ENCODE peak calls at places on chromosome X, in six cellular contexts. P, R, S, L, D and E are unnamed samples.

GRCh38 chrX:49040376-49040955 is 2.7 kb downstream of the TFE3 start:
- DNase-seq in P (peak; percentile 7), R (peak; percentile 42), S (no peak), L (peak; percentile 25), D (no peak), E (no peak)

GRCh38 chrX:37302569-37302968 is 46.6 kb upstream of the PRRG1 start:
- DNase-seq in P (no peak), R (peak; percentile 35), S (peak; percentile 49), L (peak; percentile 21), D (no peak), E (no peak)

GRCh38 chrX:24253030-24253429 is 60.8 kb downstream of the SUPT20HL2 start:
- DNase-seq in P (no peak), R (no peak), S (no peak), L (no peak), D (no peak), E (no peak)

GRCh38 chrX:135931644-135932487 is 38.4 kb downstream of the SAGE1 start:
- DNase-seq in P (no peak), R (peak; percentile 26), S (peak; percentile 63), L (peak; percentile 24), D (peak; percentile 10), E (peak; percentile 6)

GRCh38 chrX:23403849-23404248 is 69.2 kb downstream of the PTCHD1 start:
- DNase-seq in P (no peak), R (no peak), S (no peak), L (no peak), D (no peak), E (no peak)

GRCh38 chrX:53263597-53264094 is 17.7 kb downstream of the IQSEC2 start:
- DNase-seq in P (no peak), R (peak; percentile 82), S (no peak), L (peak; percentile 71), D (no peak), E (no peak)

GRCh38 chrX:116317409-116317808 is 119.0 kb upstream of the SLC6A14 start:
- DNase-seq in P (no peak), R (peak; percentile 56), S (no peak), L (no peak), D (no peak), E (no peak)

GRCh38 chrX:39158801-39159657 is 357.8 kb downstream of the MID1IP1 start:
- DNase-seq in P (peak; percentile 36), R (peak; percentile 95), S (no peak), L (peak; percentile 11), D (no peak), E (no peak)

DNA sequence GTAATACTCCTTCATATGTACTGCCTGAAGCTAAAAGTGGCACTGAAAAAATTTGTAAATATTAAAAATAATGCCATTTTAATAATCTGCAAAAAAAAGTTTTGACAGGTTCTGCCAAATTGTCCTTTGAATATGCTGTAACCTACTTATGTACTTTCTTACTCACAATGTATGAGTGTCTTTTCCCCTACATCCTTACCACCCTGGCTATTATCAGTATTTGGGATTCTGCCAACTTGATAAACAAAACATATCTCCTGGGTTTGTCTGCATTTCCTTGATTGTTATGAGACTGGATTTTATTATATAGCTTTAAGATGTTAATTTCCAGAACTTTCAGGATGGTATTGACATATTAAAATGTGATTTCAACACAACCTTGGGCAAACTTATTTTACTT is 187.9 kb downstream of the CHM start:
- DNase-seq in P (no peak), R (no peak), S (no peak), L (peak; percentile 11), D (no peak), E (no peak)
- H4K91ac ChIP-seq in P (no peak overlapping the region), R (no peak overlapping the region), S (no peak overlapping the region), L (no peak overlapping the region), D (no peak overlapping the region), E (no peak overlapping the region)

GRCh38 chrX:47574096-47574553 is 8.1 kb upstream of the TIMP1 start:
- DNase-seq in P (no peak), R (peak; percentile 41), S (no peak), L (no peak), D (no peak), E (no peak)
- H2BK5ac ChIP-seq in P (peak overlapping the region; percentile 99), R (no peak overlapping the region), S (no peak overlapping the region), L (peak overlapping the region; percentile 27), D (no peak overlapping the region), E (peak overlapping the region; percentile 39)

DNA sequence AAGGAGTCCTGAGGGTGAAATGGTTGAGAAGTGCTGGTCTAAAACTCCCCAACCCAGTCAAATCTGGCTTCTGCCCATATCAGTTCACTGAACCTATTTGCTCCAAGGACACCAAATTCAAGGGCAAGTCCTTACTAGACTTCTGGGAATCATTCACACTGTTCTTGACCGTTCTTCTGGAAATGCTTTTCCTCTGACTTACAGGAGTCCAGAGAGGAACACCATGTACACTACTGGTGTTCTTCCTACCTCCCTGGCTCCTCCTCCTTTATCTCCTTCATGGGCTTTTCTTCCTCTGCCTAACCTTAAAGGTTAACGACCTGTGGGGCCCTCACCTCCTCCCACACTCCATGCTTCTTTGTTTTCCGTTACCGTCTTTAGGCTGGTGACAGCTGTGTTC is 281.3 kb downstream of the FRMPD4 start:
- DNase-seq in P (no peak), R (no peak), S (no peak), L (no peak), D (no peak), E (no peak)
- H4K91ac ChIP-seq in P (no peak overlapping the region), R (no peak overlapping the region), S (no peak overlapping the region), L (no peak overlapping the region), D (no peak overlapping the region), E (no peak overlapping the region)

GRCh38 chrX:54529559-54530357 is at the start of gene GNL3L:
- DNase-seq in P (peak; percentile 73), R (peak; percentile 88), S (peak; percentile 89), L (peak; percentile 79), D (peak; percentile 36), E (peak; percentile 64)
- H2BK5ac ChIP-seq in P (peak within 1 kb of the TSS; percentile 93), R (peak within 1 kb of the TSS; percentile 82), S (no peak within 1 kb of the TSS), L (peak within 1 kb of the TSS; percentile 89), D (peak within 1 kb of the TSS; percentile 89), E (no peak within 1 kb of the TSS)

GRCh38 chrX:17009856-17010650 is 63.6 kb downstream of the REPS2 start:
- DNase-seq in P (no peak), R (no peak), S (no peak), L (no peak), D (no peak), E (no peak)
- H4K91ac ChIP-seq in P (no peak overlapping the region), R (no peak overlapping the region), S (no peak overlapping the region), L (no peak overlapping the region), D (no peak overlapping the region), E (no peak overlapping the region)

GRCh38 chrX:100976211-100976610 is 6.7 kb downstream of the ARL13A start:
- DNase-seq in P (no peak), R (no peak), S (no peak), L (peak; percentile 39), D (no peak), E (no peak)

GRCh38 chrX:100984818-100985217 is 15.3 kb downstream of the ARL13A start:
- DNase-seq in P (no peak), R (no peak), S (no peak), L (no peak), D (no peak), E (no peak)

GRCh38 chrX:100975212-100975611 is 5.7 kb downstream of the ARL13A start:
- DNase-seq in P (no peak), R (no peak), S (no peak), L (peak; percentile 60), D (no peak), E (no peak)

GRCh38 chrX:100979881-100980607 is 10.5 kb downstream of the ARL13A start:
- DNase-seq in P (no peak), R (peak; percentile 34), S (no peak), L (peak; percentile 22), D (no peak), E (no peak)

DNA sequence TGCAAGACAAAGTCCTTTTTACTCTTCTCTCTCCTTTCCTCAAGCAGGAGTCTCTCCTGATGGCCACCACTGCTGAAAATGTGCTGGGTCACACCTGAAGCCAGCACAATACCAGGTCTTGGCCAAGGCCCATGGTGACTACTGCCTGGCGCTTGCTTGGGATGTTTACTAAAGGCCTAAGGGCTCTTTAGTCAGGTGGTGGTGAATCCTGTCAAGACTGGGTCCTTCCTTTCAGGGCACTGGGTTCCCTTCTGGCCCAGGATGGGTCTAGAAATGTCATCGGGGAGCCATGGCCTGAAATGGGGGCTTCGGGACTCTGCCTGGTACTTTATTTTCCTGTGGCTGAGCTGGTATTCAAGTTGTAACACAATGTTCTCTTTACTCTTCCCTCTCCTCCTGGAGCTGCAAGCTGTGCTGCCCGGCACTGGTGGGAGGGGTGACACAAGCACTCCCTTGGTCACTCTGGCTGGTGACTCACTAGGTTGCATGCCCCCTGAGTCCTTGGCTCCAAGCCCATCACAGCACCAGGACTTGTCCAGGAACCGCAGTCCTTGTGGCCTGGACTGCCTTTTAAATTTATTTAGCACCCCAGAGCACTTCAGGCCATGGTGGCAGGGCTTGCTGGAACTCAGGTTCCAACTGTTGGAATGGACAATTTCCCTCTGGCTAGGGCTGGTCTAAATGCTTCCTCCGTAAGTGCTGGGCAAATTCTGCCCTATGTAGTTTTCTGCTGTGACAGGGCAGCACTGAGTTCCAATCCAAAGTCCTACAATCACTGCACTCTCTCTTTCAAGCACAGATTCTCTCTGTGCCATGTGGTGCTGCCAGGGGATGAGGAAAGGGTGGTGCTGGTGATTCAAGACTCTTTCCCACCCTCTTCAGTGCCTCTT is 11.3 kb downstream of the ARL13A start:
- DNase-seq in P (no peak), R (peak; percentile 82), S (no peak), L (peak; percentile 81), D (no peak), E (no peak)
- H2BK5ac ChIP-seq in P (peak overlapping the region; percentile 13), R (no peak overlapping the region), S (no peak overlapping the region), L (peak overlapping the region; percentile 67), D (no peak overlapping the region), E (no peak overlapping the region)

GRCh38 chrX:14802943-14803710 is 69.7 kb downstream of the FANCB start:
- DNase-seq in P (no peak), R (no peak), S (no peak), L (no peak), D (no peak), E (no peak)

GRCh38 chrX:14798805-14799397 is 74.0 kb downstream of the FANCB start:
- DNase-seq in P (no peak), R (no peak), S (no peak), L (no peak), D (no peak), E (no peak)

GRCh38 chrX:14801136-14801535 is 71.7 kb downstream of the FANCB start:
- DNase-seq in P (peak; percentile 16), R (no peak), S (no peak), L (peak; percentile 19), D (no peak), E (no peak)
- H4K91ac ChIP-seq in P (no peak overlapping the region), R (no peak overlapping the region), S (no peak overlapping the region), L (no peak overlapping the region), D (no peak overlapping the region), E (no peak overlapping the region)

GRCh38 chrX:42952621-42953020 is 174.7 kb upstream of the PPP1R2C start:
- DNase-seq in P (no peak), R (no peak), S (no peak), L (no peak), D (no peak), E (no peak)
- H2BK5ac ChIP-seq in P (no peak overlapping the region), R (no peak overlapping the region), S (no peak overlapping the region), L (no peak overlapping the region), D (no peak overlapping the region), E (no peak overlapping the region)

GRCh38 chrX:8913665-8914409 is 112.7 kb upstream of the FAM9A start:
- DNase-seq in P (peak; percentile 31), R (peak; percentile 47), S (no peak), L (peak; percentile 47), D (no peak), E (no peak)
- H4K91ac ChIP-seq in P (no peak overlapping the region), R (no peak overlapping the region), S (no peak overlapping the region), L (no peak overlapping the region), D (no peak overlapping the region), E (no peak overlapping the region)